ENCODE peak calls at places on chromosomes 6 and 20, in four cellular contexts. One of them, this sample, is unnamed.

GRCh38 chr6:6905961-6906518 is 201.7 kb upstream of the RREB1 start:
- DNase-seq in neural progenitor cell: no peak
- DNase-seq in NCI-H1417: no peak
- DNase-seq in activated naive CD4-positive, alpha-beta T cell: no peak
- DNase-seq in this sample: no peak

GRCh38 chr6:132218063-132218696 is 183.1 kb downstream of the MOXD1 start:
- DNase-seq in neural progenitor cell: no peak
- DNase-seq in NCI-H1417: no peak
- DNase-seq in activated naive CD4-positive, alpha-beta T cell: no peak
- DNase-seq in this sample: no peak

GRCh38 chr6:119283214-119283613 is 66.3 kb downstream of the MAN1A1 start:
- DNase-seq in neural progenitor cell: no peak
- DNase-seq in NCI-H1417: no peak
- DNase-seq in activated naive CD4-positive, alpha-beta T cell: no peak
- DNase-seq in this sample: no peak

GRCh38 chr6:107275330-107275865 is 160.1 kb upstream of the BEND3 start:
- DNase-seq in neural progenitor cell: no peak
- DNase-seq in NCI-H1417: no peak
- DNase-seq in activated naive CD4-positive, alpha-beta T cell: no peak
- DNase-seq in this sample: no peak

GRCh38 chr6:152461556-152461955 is 175.6 kb downstream of the SYNE1 start:
- DNase-seq in neural progenitor cell: no peak
- DNase-seq in NCI-H1417: no peak
- DNase-seq in activated naive CD4-positive, alpha-beta T cell: no peak
- DNase-seq in this sample: no peak

GRCh38 chr6:53115741-53116140 is 32.9 kb downstream of the GCM1 start:
- DNase-seq in neural progenitor cell: no peak
- DNase-seq in NCI-H1417: no peak
- DNase-seq in activated naive CD4-positive, alpha-beta T cell: no peak
- DNase-seq in this sample: no peak

GRCh38 chr6:109121411-109121810 is 26.1 kb downstream of the CEP57L1 start:
- DNase-seq in neural progenitor cell: no peak
- DNase-seq in NCI-H1417: no peak
- DNase-seq in activated naive CD4-positive, alpha-beta T cell: no peak
- DNase-seq in this sample: no peak

GRCh38 chr6:38185244-38185643 is 365.7 kb downstream of the ZFAND3 start:
- DNase-seq in neural progenitor cell: no peak
- DNase-seq in NCI-H1417: no peak
- DNase-seq in activated naive CD4-positive, alpha-beta T cell: no peak
- DNase-seq in this sample: no peak

GRCh38 chr6:13526718-13527668 is 39.6 kb upstream of the GFOD1 start:
- DNase-seq in neural progenitor cell: no peak
- DNase-seq in NCI-H1417: peak; percentile 44
- DNase-seq in activated naive CD4-positive, alpha-beta T cell: peak; percentile 13
- DNase-seq in this sample: no peak

GRCh38 chr20:53146201-53146891 is 174.2 kb downstream of the TSHZ2 start:
- DNase-seq in neural progenitor cell: no peak
- DNase-seq in NCI-H1417: no peak
- DNase-seq in activated naive CD4-positive, alpha-beta T cell: no peak
- DNase-seq in this sample: no peak

GRCh38 chr6:11262231-11262630 is 29.8 kb upstream of the NEDD9 start:
- DNase-seq in neural progenitor cell: no peak
- DNase-seq in NCI-H1417: no peak
- DNase-seq in activated naive CD4-positive, alpha-beta T cell: no peak
- DNase-seq in this sample: no peak